ENCODE peak calls at places on chromosomes 2 and 18, in nine cellular contexts. One of them, this sample, is unnamed.

GRCh38 chr2:16674154-16674553 is 8.5 kb upstream of the CYRIA start:
- DNase-seq in breast epithelium: no peak
- DNase-seq in foreskin fibroblast: no peak
- DNase-seq in transverse colon: no peak
- DNase-seq in omental fat pad: no peak
- DNase-seq in choroid plexus epithelial cell: no peak
- DNase-seq in A673: no peak
- DNase-seq in body of pancreas: no peak
- DNase-seq in suprapubic skin: no peak
- DNase-seq in this sample: no peak

GRCh38 chr18:77129150-77129551 is 3.4 kb downstream of the MBP start:
- DNase-seq in breast epithelium: no peak
- DNase-seq in foreskin fibroblast: peak
- DNase-seq in transverse colon: no peak
- DNase-seq in omental fat pad: no peak
- DNase-seq in choroid plexus epithelial cell: peak
- DNase-seq in A673: no peak
- DNase-seq in body of pancreas: no peak
- DNase-seq in suprapubic skin: no peak
- DNase-seq in this sample: no peak

GRCh38 chr2:209147981-209148380 is 275.9 kb upstream of the MAP2 start:
- DNase-seq in breast epithelium: no peak
- DNase-seq in foreskin fibroblast: no peak
- DNase-seq in transverse colon: no peak
- DNase-seq in omental fat pad: no peak
- DNase-seq in choroid plexus epithelial cell: no peak
- DNase-seq in A673: peak
- DNase-seq in body of pancreas: no peak
- DNase-seq in suprapubic skin: no peak
- DNase-seq in this sample: no peak

GRCh38 chr2:220961461-220961860 is 610.6 kb downstream of the EPHA4 start:
- DNase-seq in breast epithelium: no peak
- DNase-seq in foreskin fibroblast: no peak
- DNase-seq in transverse colon: no peak
- DNase-seq in omental fat pad: no peak
- DNase-seq in choroid plexus epithelial cell: no peak
- DNase-seq in A673: no peak
- DNase-seq in body of pancreas: no peak
- DNase-seq in suprapubic skin: no peak
- DNase-seq in this sample: no peak

GRCh38 chr18:12005542-12006487 is 24.5 kb downstream of the IMPA2 start:
- DNase-seq in breast epithelium: no peak
- DNase-seq in foreskin fibroblast: no peak
- DNase-seq in transverse colon: peak
- DNase-seq in omental fat pad: no peak
- DNase-seq in choroid plexus epithelial cell: no peak
- DNase-seq in A673: no peak
- DNase-seq in body of pancreas: no peak
- DNase-seq in suprapubic skin: no peak
- DNase-seq in this sample: no peak

GRCh38 chr2:48952071-48952604 is 196.6 kb upstream of the LHCGR start:
- DNase-seq in breast epithelium: no peak
- DNase-seq in foreskin fibroblast: no peak
- DNase-seq in transverse colon: no peak
- DNase-seq in omental fat pad: no peak
- DNase-seq in choroid plexus epithelial cell: no peak
- DNase-seq in A673: peak
- DNase-seq in body of pancreas: no peak
- DNase-seq in suprapubic skin: no peak
- DNase-seq in this sample: no peak

GRCh38 chr2:96090181-96090500 is 26.2 kb downstream of the ADRA2B start:
- DNase-seq in breast epithelium: no peak
- DNase-seq in foreskin fibroblast: no peak
- DNase-seq in transverse colon: no peak
- DNase-seq in omental fat pad: peak
- DNase-seq in choroid plexus epithelial cell: no peak
- DNase-seq in A673: no peak
- DNase-seq in body of pancreas: no peak
- DNase-seq in suprapubic skin: no peak
- DNase-seq in this sample: peak

GRCh38 chr2:126793885-126794613 is 104.6 kb upstream of the TEX51 start:
- DNase-seq in breast epithelium: no peak
- DNase-seq in foreskin fibroblast: no peak
- DNase-seq in transverse colon: no peak
- DNase-seq in omental fat pad: no peak
- DNase-seq in choroid plexus epithelial cell: no peak
- DNase-seq in A673: no peak
- DNase-seq in body of pancreas: no peak
- DNase-seq in suprapubic skin: peak
- DNase-seq in this sample: no peak

GRCh38 chr2:61045999-61046398 is 19.7 kb upstream of the SANBR start:
- DNase-seq in breast epithelium: no peak
- DNase-seq in foreskin fibroblast: no peak
- DNase-seq in transverse colon: no peak
- DNase-seq in omental fat pad: no peak
- DNase-seq in choroid plexus epithelial cell: peak
- DNase-seq in A673: peak
- DNase-seq in body of pancreas: no peak
- DNase-seq in suprapubic skin: no peak
- DNase-seq in this sample: no peak

GRCh38 chr2:235234711-235235110 is 259.1 kb upstream of the AGAP1 start:
- DNase-seq in breast epithelium: no peak
- DNase-seq in foreskin fibroblast: no peak
- DNase-seq in transverse colon: no peak
- DNase-seq in omental fat pad: no peak
- DNase-seq in choroid plexus epithelial cell: peak
- DNase-seq in A673: no peak
- DNase-seq in body of pancreas: no peak
- DNase-seq in suprapubic skin: no peak
- DNase-seq in this sample: no peak

GRCh38 chr18:55694291-55694690 is 106.3 kb upstream of the TCF4 start:
- DNase-seq in breast epithelium: no peak
- DNase-seq in foreskin fibroblast: peak
- DNase-seq in transverse colon: no peak
- DNase-seq in omental fat pad: no peak
- DNase-seq in choroid plexus epithelial cell: peak
- DNase-seq in A673: no peak
- DNase-seq in body of pancreas: no peak
- DNase-seq in suprapubic skin: no peak
- DNase-seq in this sample: no peak

GRCh38 chr2:16031848-16032159 is 91.5 kb downstream of the MYCN start:
- DNase-seq in breast epithelium: peak
- DNase-seq in foreskin fibroblast: no peak
- DNase-seq in transverse colon: peak
- DNase-seq in omental fat pad: no peak
- DNase-seq in choroid plexus epithelial cell: no peak
- DNase-seq in A673: peak
- DNase-seq in body of pancreas: no peak
- DNase-seq in suprapubic skin: no peak
- DNase-seq in this sample: no peak

GRCh38 chr2:105139556-105140236 is 101.8 kb downstream of the MRPS9 start:
- DNase-seq in breast epithelium: no peak
- DNase-seq in foreskin fibroblast: no peak
- DNase-seq in transverse colon: no peak
- DNase-seq in omental fat pad: no peak
- DNase-seq in choroid plexus epithelial cell: peak
- DNase-seq in A673: no peak
- DNase-seq in body of pancreas: no peak
- DNase-seq in suprapubic skin: no peak
- DNase-seq in this sample: no peak

GRCh38 chr2:28080911-28081310 is 190.4 kb downstream of the BABAM2 start:
- DNase-seq in breast epithelium: no peak
- DNase-seq in foreskin fibroblast: peak
- DNase-seq in transverse colon: peak
- DNase-seq in omental fat pad: no peak
- DNase-seq in choroid plexus epithelial cell: peak
- DNase-seq in A673: peak
- DNase-seq in body of pancreas: no peak
- DNase-seq in suprapubic skin: no peak
- DNase-seq in this sample: no peak

GRCh38 chr2:217440000-217440399 is 562.8 kb downstream of the TNS1 start:
- DNase-seq in breast epithelium: no peak
- DNase-seq in foreskin fibroblast: no peak
- DNase-seq in transverse colon: no peak
- DNase-seq in omental fat pad: no peak
- DNase-seq in choroid plexus epithelial cell: peak
- DNase-seq in A673: no peak
- DNase-seq in body of pancreas: no peak
- DNase-seq in suprapubic skin: no peak
- DNase-seq in this sample: no peak

GRCh38 chr18:52343731-52344340 is 3.8 kb downstream of the DCC start:
- DNase-seq in breast epithelium: no peak
- DNase-seq in foreskin fibroblast: no peak
- DNase-seq in transverse colon: no peak
- DNase-seq in omental fat pad: no peak
- DNase-seq in choroid plexus epithelial cell: no peak
- DNase-seq in A673: peak
- DNase-seq in body of pancreas: no peak
- DNase-seq in suprapubic skin: no peak
- DNase-seq in this sample: no peak

GRCh38 chr2:44392338-44392943 is 30.7 kb downstream of the CAMKMT start:
- DNase-seq in breast epithelium: no peak
- DNase-seq in foreskin fibroblast: peak
- DNase-seq in transverse colon: peak
- DNase-seq in omental fat pad: peak
- DNase-seq in choroid plexus epithelial cell: peak
- DNase-seq in A673: peak
- DNase-seq in body of pancreas: peak
- DNase-seq in suprapubic skin: no peak
- DNase-seq in this sample: peak

GRCh38 chr2:230048010-230048671 is 20.6 kb downstream of the SLC16A14 start:
- DNase-seq in breast epithelium: no peak
- DNase-seq in foreskin fibroblast: no peak
- DNase-seq in transverse colon: no peak
- DNase-seq in omental fat pad: no peak
- DNase-seq in choroid plexus epithelial cell: no peak
- DNase-seq in A673: no peak
- DNase-seq in body of pancreas: no peak
- DNase-seq in suprapubic skin: no peak
- DNase-seq in this sample: no peak

GRCh38 chr18:54503495-54503894 is 87.5 kb upstream of the DYNAP start:
- DNase-seq in breast epithelium: no peak
- DNase-seq in foreskin fibroblast: no peak
- DNase-seq in transverse colon: no peak
- DNase-seq in omental fat pad: no peak
- DNase-seq in choroid plexus epithelial cell: no peak
- DNase-seq in A673: no peak
- DNase-seq in body of pancreas: no peak
- DNase-seq in suprapubic skin: no peak
- DNase-seq in this sample: no peak
- TF ChIP-seq CTCF in breast epithelium: no peak
- TF ChIP-seq CTCF in foreskin fibroblast: no peak
- TF ChIP-seq CTCF in transverse colon: no peak
- TF ChIP-seq CTCF in omental fat pad: no peak
- TF ChIP-seq CTCF in choroid plexus epithelial cell: no peak
- TF ChIP-seq CTCF in A673: no peak
- TF ChIP-seq CTCF in body of pancreas: no peak
- TF ChIP-seq CTCF in suprapubic skin: no peak
- TF ChIP-seq CTCF in this sample: no peak

GRCh38 chr18:36580874-36581750 is 247.7 kb downstream of the TPGS2 start:
- DNase-seq in breast epithelium: peak
- DNase-seq in foreskin fibroblast: peak
- DNase-seq in transverse colon: no peak
- DNase-seq in omental fat pad: no peak
- DNase-seq in choroid plexus epithelial cell: peak
- DNase-seq in A673: no peak
- DNase-seq in body of pancreas: no peak
- DNase-seq in suprapubic skin: no peak
- DNase-seq in this sample: no peak

GRCh38 chr18:36578871-36579270 is 249.9 kb downstream of the TPGS2 start:
- DNase-seq in breast epithelium: no peak
- DNase-seq in foreskin fibroblast: peak
- DNase-seq in transverse colon: no peak
- DNase-seq in omental fat pad: no peak
- DNase-seq in choroid plexus epithelial cell: peak
- DNase-seq in A673: no peak
- DNase-seq in body of pancreas: no peak
- DNase-seq in suprapubic skin: no peak
- DNase-seq in this sample: no peak

GRCh38 chr18:36579311-36579710 is 249.5 kb downstream of the TPGS2 start:
- DNase-seq in breast epithelium: no peak
- DNase-seq in foreskin fibroblast: no peak
- DNase-seq in transverse colon: no peak
- DNase-seq in omental fat pad: no peak
- DNase-seq in choroid plexus epithelial cell: no peak
- DNase-seq in A673: no peak
- DNase-seq in body of pancreas: no peak
- DNase-seq in suprapubic skin: no peak
- DNase-seq in this sample: no peak

GRCh38 chr18:36583155-36583745 is 245.6 kb downstream of the TPGS2 start:
- DNase-seq in breast epithelium: no peak
- DNase-seq in foreskin fibroblast: no peak
- DNase-seq in transverse colon: no peak
- DNase-seq in omental fat pad: no peak
- DNase-seq in choroid plexus epithelial cell: peak
- DNase-seq in A673: no peak
- DNase-seq in body of pancreas: no peak
- DNase-seq in suprapubic skin: no peak
- DNase-seq in this sample: no peak

GRCh38 chr18:36580266-36580665 is 248.5 kb downstream of the TPGS2 start:
- DNase-seq in breast epithelium: peak
- DNase-seq in foreskin fibroblast: peak
- DNase-seq in transverse colon: no peak
- DNase-seq in omental fat pad: no peak
- DNase-seq in choroid plexus epithelial cell: peak
- DNase-seq in A673: no peak
- DNase-seq in body of pancreas: no peak
- DNase-seq in suprapubic skin: no peak
- DNase-seq in this sample: no peak
- TF ChIP-seq CTCF in breast epithelium: no peak
- TF ChIP-seq CTCF in foreskin fibroblast: peak
- TF ChIP-seq CTCF in transverse colon: no peak
- TF ChIP-seq CTCF in omental fat pad: no peak
- TF ChIP-seq CTCF in choroid plexus epithelial cell: peak
- TF ChIP-seq CTCF in A673: no peak
- TF ChIP-seq CTCF in body of pancreas: no peak
- TF ChIP-seq CTCF in suprapubic skin: no peak
- TF ChIP-seq CTCF in this sample: no peak

GRCh38 chr2:141399270-141399669 is 731.5 kb downstream of the LRP1B start:
- DNase-seq in breast epithelium: no peak
- DNase-seq in foreskin fibroblast: peak
- DNase-seq in transverse colon: no peak
- DNase-seq in omental fat pad: no peak
- DNase-seq in choroid plexus epithelial cell: peak
- DNase-seq in A673: no peak
- DNase-seq in body of pancreas: no peak
- DNase-seq in suprapubic skin: no peak
- DNase-seq in this sample: no peak
- TF ChIP-seq CTCF in breast epithelium: no peak
- TF ChIP-seq CTCF in foreskin fibroblast: peak
- TF ChIP-seq CTCF in transverse colon: no peak
- TF ChIP-seq CTCF in omental fat pad: no peak
- TF ChIP-seq CTCF in choroid plexus epithelial cell: peak
- TF ChIP-seq CTCF in A673: peak
- TF ChIP-seq CTCF in body of pancreas: no peak
- TF ChIP-seq CTCF in suprapubic skin: no peak
- TF ChIP-seq CTCF in this sample: peak

DNA sequence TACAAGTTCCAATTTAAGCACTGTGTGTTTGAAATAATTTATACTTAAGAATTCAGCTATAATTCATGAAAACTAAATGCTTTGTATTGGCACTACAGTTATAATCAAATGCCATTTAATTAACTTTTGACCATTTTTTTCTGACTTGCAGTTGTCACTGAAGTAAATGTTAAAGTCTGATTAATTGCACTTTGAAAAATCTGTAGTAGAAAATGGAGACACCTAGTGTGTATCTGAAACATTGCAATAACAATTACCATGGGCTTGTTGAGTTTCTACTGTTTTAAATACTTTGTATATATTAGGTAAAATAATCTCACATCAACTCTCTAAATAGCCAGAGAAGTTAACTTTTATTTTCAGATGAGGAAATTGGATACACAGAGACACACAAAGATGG is 458.6 kb upstream of the FSIP2 start:
- DNase-seq in breast epithelium: no peak
- DNase-seq in foreskin fibroblast: no peak
- DNase-seq in transverse colon: no peak
- DNase-seq in omental fat pad: no peak
- DNase-seq in choroid plexus epithelial cell: peak
- DNase-seq in A673: peak
- DNase-seq in body of pancreas: no peak
- DNase-seq in suprapubic skin: no peak
- DNase-seq in this sample: no peak
- TF ChIP-seq CTCF in breast epithelium: peak
- TF ChIP-seq CTCF in foreskin fibroblast: peak
- TF ChIP-seq CTCF in transverse colon: no peak
- TF ChIP-seq CTCF in omental fat pad: no peak
- TF ChIP-seq CTCF in choroid plexus epithelial cell: peak
- TF ChIP-seq CTCF in A673: peak
- TF ChIP-seq CTCF in body of pancreas: peak
- TF ChIP-seq CTCF in suprapubic skin: no peak
- TF ChIP-seq CTCF in this sample: peak